ENCODE peak calls at places on chromosome 7, in nine cellular contexts. A is GM12865, T is GM23338, U is fibroblast of the aortic adventitia, Y is HFF-Myc, J is kidney, X is thoracic aorta, Z is ascending aorta, L is lower lobe of right lung. F is an unnamed sample.

GRCh38 chr7:46545790-46546189 is 624.7 kb upstream of the IGFBP3 start:
- DNase-seq in Y (no peak), L (no peak), U (peak; percentile 63), A (no peak), Z (no peak), X (no peak), J (no peak), T (no peak), F (no peak)

GRCh38 chr7:142760071-142760642 is 10.6 kb upstream of the PRSS2 start:
- DNase-seq in J (no peak), Z (peak; percentile 18), X (no peak), U (peak; percentile 62), L (no peak), T (no peak), A (no peak), Y (no peak), F (no peak)

GRCh38 chr7:137619181-137619580 is 227.6 kb downstream of the DGKI start:
- DNase-seq in Y (no peak), Z (no peak), J (no peak), A (no peak), X (no peak), L (no peak), T (no peak), U (no peak), F (no peak)

GRCh38 chr7:76294344-76295024 is 8.0 kb upstream of the HSPB1 start:
- DNase-seq in A (peak; percentile 37), X (peak; percentile 95), U (peak; percentile 97), L (peak; percentile 96), Z (peak; percentile 99), J (peak; percentile 99), Y (peak; percentile 72), T (peak; percentile 92), F (peak; percentile 97)

GRCh38 chr7:91083855-91084644 is 180.2 kb upstream of the FZD1 start:
- DNase-seq in Z (peak; percentile 64), L (no peak), Y (no peak), J (no peak), T (no peak), A (no peak), U (no peak), X (no peak), F (peak; percentile 29)

GRCh38 chr7:93150200-93150835 is 2.1 kb upstream of the SAMD9L start:
- DNase-seq in U (peak; percentile 42), L (no peak), Z (no peak), A (no peak), J (no peak), T (no peak), Y (no peak), X (no peak), F (no peak)

GRCh38 chr7:12131122-12131521 is 80.0 kb upstream of the TMEM106B start:
- DNase-seq in A (no peak), U (no peak), Y (no peak), L (no peak), J (no peak), T (no peak), X (no peak), Z (no peak), F (no peak)

GRCh38 chr7:96321041-96321669 is 743 bp downstream of the SLC25A13 start:
- DNase-seq in X (peak; percentile 31), T (peak; percentile 92), L (peak; percentile 89), Z (peak; percentile 90), Y (peak; percentile 65), A (peak; percentile 74), J (peak; percentile 92), U (peak; percentile 75), F (peak; percentile 94)

GRCh38 chr7:127250312-127251047 is 2.3 kb downstream of the GRM8 start:
- DNase-seq in A (no peak), U (peak; percentile 0), Y (no peak), T (no peak), X (no peak), J (no peak), Z (no peak), L (no peak), F (no peak)

GRCh38 chr7:91582799-91583230 is 297.7 kb downstream of the MTERF1 start:
- DNase-seq in T (no peak), Z (no peak), X (no peak), A (no peak), L (no peak), J (no peak), U (no peak), Y (no peak), F (no peak)

GRCh38 chr7:20330176-20330796 is 414 bp upstream of the ITGB8 start:
- DNase-seq in J (peak; percentile 97), Z (peak; percentile 89), U (peak; percentile 95), A (peak; percentile 87), T (peak; percentile 81), L (peak; percentile 93), X (peak; percentile 83), Y (peak; percentile 71), F (peak; percentile 54)

GRCh38 chr7:50146692-50147091 is 53.6 kb upstream of the ZPBP start:
- DNase-seq in J (no peak), L (no peak), T (no peak), Z (no peak), U (no peak), Y (no peak), X (no peak), A (peak; percentile 22), F (no peak)

GRCh38 chr7:98840604-98841508 is 29.0 kb downstream of the TMEM130 start:
- DNase-seq in L (no peak), Z (no peak), J (no peak), X (no peak), Y (no peak), T (no peak), U (peak; percentile 68), A (no peak), F (no peak)

GRCh38 chr7:101778181-101778580 is 39.2 kb upstream of the CUX1 start:
- DNase-seq in L (no peak), X (no peak), Y (no peak), Z (no peak), J (no peak), U (no peak), T (no peak), A (no peak), F (no peak)

GRCh38 chr7:93044147-93044810 is 73.5 kb downstream of the SAMD9 start:
- DNase-seq in A (no peak), T (peak; percentile 61), X (no peak), U (peak; percentile 45), J (no peak), Y (no peak), Z (no peak), L (no peak), F (no peak)

GRCh38 chr7:32069251-32069650 is 956 bp downstream of the PDE1C start:
- DNase-seq in T (no peak), Y (no peak), A (no peak), L (no peak), Z (no peak), X (no peak), J (no peak), U (no peak), F (no peak)
- H3K4me3 ChIP-seq in T (no peak overlapping the region), Y (no peak overlapping the region), A (no peak overlapping the region), L (peak overlapping the region; percentile 59), Z (no peak overlapping the region), X (no peak overlapping the region), J (peak overlapping the region; percentile 22), U (peak overlapping the region; percentile 18), F (no peak overlapping the region)

DNA sequence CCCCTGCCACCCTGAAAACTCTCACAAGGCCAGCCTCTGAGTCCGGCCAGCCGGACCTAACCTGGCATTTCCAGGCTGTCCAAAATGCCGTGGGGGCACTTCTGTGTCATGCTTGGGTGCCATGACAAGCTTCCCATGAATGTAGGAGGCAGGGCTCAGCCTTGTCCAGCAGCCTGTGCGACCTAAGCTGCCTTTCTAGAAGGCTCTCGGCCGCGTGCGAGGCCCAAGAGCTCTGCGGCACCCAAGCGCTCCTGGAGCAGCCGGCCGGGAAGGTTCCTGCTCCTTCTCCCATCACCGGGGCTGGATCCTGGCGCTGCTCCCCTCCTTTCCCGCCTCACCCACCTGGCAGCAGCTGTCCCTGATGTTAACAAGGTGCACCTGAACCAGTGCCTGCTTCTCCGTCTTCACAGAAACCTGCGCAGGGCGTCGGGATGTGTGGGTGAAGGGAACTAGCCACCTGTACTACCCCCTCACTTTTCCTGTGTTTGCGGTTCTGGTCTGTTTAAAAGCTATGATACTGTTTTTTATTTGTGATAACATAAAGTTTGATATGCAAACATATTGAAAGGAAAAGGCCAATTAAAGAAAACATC is 6.1 kb downstream of the GPER1 start:
- DNase-seq in L (no peak), Z (peak; percentile 58), Y (no peak), A (no peak), U (no peak), J (peak; percentile 74), X (no peak), T (no peak), F (no peak)
- H3K4me3 ChIP-seq in L (no peak overlapping the region), Z (no peak overlapping the region), Y (no peak overlapping the region), A (no peak overlapping the region), U (no peak overlapping the region), J (no peak overlapping the region), X (no peak overlapping the region), T (no peak overlapping the region), F (peak overlapping the region; percentile 10)

GRCh38 chr7:158317238-158318205 is 270.1 kb downstream of the PTPRN2 start:
- DNase-seq in A (no peak), T (peak; percentile 24), Y (no peak), L (no peak), Z (no peak), X (no peak), J (no peak), U (no peak), F (no peak)

GRCh38 chr7:158315881-158316280 is 271.7 kb downstream of the PTPRN2 start:
- DNase-seq in A (no peak), U (no peak), T (no peak), L (no peak), J (no peak), X (no peak), Z (no peak), Y (no peak), F (no peak)

GRCh38 chr7:158318511-158318913 is 269.1 kb downstream of the PTPRN2 start:
- DNase-seq in Y (no peak), X (no peak), T (no peak), Z (no peak), L (no peak), U (no peak), J (no peak), A (no peak), F (no peak)

GRCh38 chr7:158315326-158315725 is 272.3 kb downstream of the PTPRN2 start:
- DNase-seq in Y (no peak), Z (no peak), T (no peak), X (no peak), A (no peak), L (no peak), J (no peak), U (no peak), F (no peak)

DNA sequence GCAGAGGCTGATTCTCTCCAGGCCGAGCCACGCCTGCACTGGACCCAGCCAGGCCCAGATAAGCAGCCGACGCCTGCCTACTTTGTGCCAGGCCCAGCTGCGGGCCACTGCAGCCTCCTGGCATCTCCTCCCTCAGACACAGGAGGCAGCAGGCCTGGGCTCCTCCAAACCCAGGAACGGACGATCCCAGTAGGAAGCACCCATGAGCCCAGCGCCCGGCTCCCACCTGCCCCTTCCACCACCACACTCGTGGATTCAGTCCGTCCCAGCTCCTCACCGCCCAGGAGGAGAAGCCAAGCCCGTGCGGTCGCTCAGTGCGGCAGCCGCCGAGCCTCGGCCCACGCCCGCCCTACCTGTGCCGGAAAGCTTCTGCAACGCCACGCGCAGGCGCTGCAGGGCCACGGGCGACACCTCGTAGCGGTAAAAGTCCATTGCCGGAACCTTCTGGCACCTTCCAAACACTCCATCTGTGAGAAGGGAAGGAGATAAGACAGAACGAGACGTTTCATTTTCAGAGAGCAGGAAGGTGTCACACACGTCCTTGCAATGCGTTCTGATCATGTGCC is 271.1 kb downstream of the PTPRN2 start:
- DNase-seq in X (no peak), A (no peak), U (no peak), J (no peak), Z (no peak), Y (no peak), T (no peak), L (no peak), F (no peak)
- H3K4me3 ChIP-seq in X (no peak overlapping the region), A (no peak overlapping the region), U (no peak overlapping the region), J (no peak overlapping the region), Z (no peak overlapping the region), Y (no peak overlapping the region), T (no peak overlapping the region), L (no peak overlapping the region), F (no peak overlapping the region)

GRCh38 chr7:36288501-36288900 is 101.2 kb upstream of the ANLN start:
- DNase-seq in A (no peak), J (no peak), Z (no peak), U (no peak), L (no peak), Y (no peak), X (no peak), T (no peak), F (no peak)
- H3K4me3 ChIP-seq in A (no peak overlapping the region), J (no peak overlapping the region), Z (no peak overlapping the region), U (no peak overlapping the region), L (no peak overlapping the region), Y (no peak overlapping the region), X (no peak overlapping the region), T (no peak overlapping the region), F (no peak overlapping the region)